ENCODE peak calls at places on chromosomes 12 and 14, in four cellular contexts. W is mucosa of descending colon, G is A549, E is right atrium auricular region. M is an unnamed sample.
A peak's percentile ranks its signal among the peaks of the same experiment; 100 is the strongest.

GRCh38 chr14:84351646-84352045 is 1178.3 kb upstream of the FLRT2 start:
- DNase-seq in W (no peak), G (no peak), E (no peak), M (no peak)

GRCh38 chr14:68896132-68896531 is 83.0 kb downstream of the ACTN1 start:
- DNase-seq in W (no peak), G (no peak), E (no peak), M (no peak)

GRCh38 chr12:38745601-38746000 is 159.8 kb downstream of the CPNE8 start:
- DNase-seq in W (no peak), G (no peak), E (no peak), M (no peak)

GRCh38 chr14:48805315-48805714 is 780.9 kb downstream of the RPS29 start:
- DNase-seq in W (no peak), G (no peak), E (no peak), M (no peak)

GRCh38 chr12:109772622-109773321 is 59.1 kb downstream of the FAM222A start:
- DNase-seq in W (no peak), G (no peak), E (no peak), M (no peak)

GRCh38 chr12:121797937-121798801 is 4.7 kb upstream of the RHOF start:
- DNase-seq in W (peak; percentile 90), G (peak; percentile 22), E (no peak), M (peak; percentile 91)

GRCh38 chr12:124480469-124481256 is 86.7 kb downstream of the NCOR2 start:
- DNase-seq in W (peak; percentile 66), G (peak; percentile 60), E (no peak), M (no peak)

GRCh38 chr12:32418903-32419519 is 19.7 kb downstream of the FGD4 start:
- DNase-seq in W (no peak), G (no peak), E (no peak), M (no peak)

GRCh38 chr14:73428354-73428824 is 30.0 kb downstream of the NUMB start:
- DNase-seq in W (no peak), G (peak; percentile 76), E (no peak), M (no peak)

GRCh38 chr12:5556033-5556614 is 124.2 kb downstream of the NTF3 start:
- DNase-seq in W (peak; percentile 44), G (peak; percentile 10), E (no peak), M (no peak)

GRCh38 chr12:124796303-124796957 is 67.2 kb downstream of the SCARB1 start:
- DNase-seq in W (no peak), G (no peak), E (no peak), M (no peak)

GRCh38 chr14:49863483-49864262 is 11.1 kb upstream of the NEMF start:
- DNase-seq in W (no peak), G (no peak), E (peak; percentile 56), M (no peak)

GRCh38 chr12:67720383-67720856 is 71.9 kb downstream of the DYRK2 start:
- DNase-seq in W (no peak), G (peak; percentile 53), E (peak; percentile 65), M (no peak)

GRCh38 chr12:22254450-22254849 is 80.1 kb downstream of the ST8SIA1 start:
- DNase-seq in W (no peak), G (no peak), E (no peak), M (no peak)

GRCh38 chr12:126708492-126708896 is 1558.5 kb upstream of the TMEM132C start:
- DNase-seq in W (no peak), G (no peak), E (no peak), M (no peak)

GRCh38 chr14:33943081-33943480 is 7.8 kb downstream of the EGLN3 start:
- DNase-seq in W (peak; percentile 48), G (no peak), E (no peak), M (no peak)

GRCh38 chr14:39085933-39086332 is 17.1 kb downstream of the SEC23A start:
- DNase-seq in W (no peak), G (no peak), E (no peak), M (no peak)

GRCh38 chr12:96587691-96588090 is 98.3 kb downstream of the CFAP54 start:
- DNase-seq in W (no peak), G (no peak), E (no peak), M (no peak)

GRCh38 chr12:103495783-103496456 is at the start of gene C12orf42:
- DNase-seq in W (no peak), G (peak; percentile 75), E (no peak), M (no peak)

GRCh38 chr14:68703093-68703492 is 89.8 kb downstream of the ZFP36L1 start:
- DNase-seq in W (no peak), G (peak; percentile 58), E (no peak), M (no peak)

GRCh38 chr14:89011727-89012271 is 187.3 kb downstream of the TTC8 start:
- DNase-seq in W (no peak), G (peak; percentile 38), E (no peak), M (no peak)

GRCh38 chr14:93103392-93104080 is 12.2 kb downstream of the ITPK1 start:
- DNase-seq in W (peak; percentile 78), G (no peak), E (no peak), M (no peak)

GRCh38 chr12:30706476-30706875 is 10.8 kb upstream of the IPO8 start:
- DNase-seq in W (no peak), G (no peak), E (no peak), M (no peak)

GRCh38 chr14:73723799-73724621 is 9.8 kb upstream of the PNMA1 start:
- DNase-seq in W (no peak), G (peak; percentile 78), E (peak; percentile 93), M (peak; percentile 89)

GRCh38 chr12:104743181-104743580 is 214.9 kb downstream of the SLC41A2 start:
- DNase-seq in W (no peak), G (no peak), E (no peak), M (no peak)

GRCh38 chr14:58565834-58566233 is 71.9 kb upstream of the DACT1 start:
- DNase-seq in W (no peak), G (no peak), E (no peak), M (no peak)

GRCh38 chr14:60508707-60509437 is at the start of gene SIX6:
- DNase-seq in W (no peak), G (no peak), E (no peak), M (no peak)

GRCh38 chr12:82862069-82862841 is 175.5 kb downstream of the TMTC2 start:
- DNase-seq in W (no peak), G (no peak), E (no peak), M (no peak)

GRCh38 chr12:104213952-104214351 is 1.6 kb upstream of the TXNRD1 start:
- DNase-seq in W (no peak), G (peak; percentile 82), E (no peak), M (no peak)

GRCh38 chr12:114186241-114187002 is 219.5 kb downstream of the TBX5 start:
- DNase-seq in W (no peak), G (no peak), E (no peak), M (no peak)

GRCh38 chr12:62900686-62901272 is 34.2 kb downstream of the PPM1H start:
- DNase-seq in W (no peak), G (no peak), E (no peak), M (no peak)

DNA sequence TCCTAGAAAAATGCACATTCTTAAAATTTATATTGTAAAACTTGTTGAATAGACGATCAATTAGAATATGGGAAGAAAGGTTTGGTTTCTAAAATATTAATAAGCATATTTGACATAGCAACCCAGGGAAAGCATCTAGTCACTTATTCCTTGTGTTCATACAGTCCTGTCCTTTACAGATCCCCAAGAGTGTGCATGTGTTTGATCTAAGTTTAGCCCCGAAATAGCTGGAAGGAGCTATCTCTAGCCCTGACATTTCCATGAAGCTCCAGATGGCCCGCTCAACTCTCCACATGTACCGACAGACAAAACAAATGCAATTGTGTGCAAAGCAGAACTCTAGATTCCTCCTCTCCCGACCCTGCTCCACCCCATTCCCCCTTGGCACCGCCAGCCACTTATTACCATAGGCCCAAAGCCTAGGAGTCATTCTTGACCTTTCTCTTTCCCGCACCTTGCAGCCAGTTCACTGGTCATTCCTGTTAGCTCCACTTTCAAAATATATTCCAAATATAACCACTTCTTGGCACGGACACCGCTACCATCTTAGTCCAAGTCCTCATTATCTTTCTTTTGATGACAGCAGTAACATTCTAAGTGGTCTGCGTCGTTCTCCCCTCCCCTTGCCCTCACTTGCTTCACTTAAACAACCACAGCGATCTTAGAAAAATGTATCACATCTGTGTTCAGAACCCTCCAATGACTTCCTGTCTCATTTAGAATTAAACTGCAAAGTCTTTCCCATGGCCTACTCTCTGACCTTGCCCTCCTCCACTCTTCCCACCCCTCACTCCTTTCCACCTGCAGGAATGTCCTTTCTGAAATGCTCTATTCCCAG is 45.5 kb upstream of the GZMB start:
- DNase-seq in W (no peak), G (no peak), E (no peak), M (no peak)
- TF ChIP-seq CTCF in W (no peak), G (peak; percentile 11), E (peak; percentile 27), M (no peak)

GRCh38 chr12:58895053-58895452 is 25.3 kb downstream of the LRIG3 start:
- DNase-seq in W (no peak), G (no peak), E (no peak), M (no peak)
- H3K4me1 ChIP-seq in W (peaks cover 5% of the 10 kb centered on the region), G (no peaks in the 10 kb centered on the region), E (no peaks in the 10 kb centered on the region), M (peaks cover 41% of the 10 kb centered on the region)

GRCh38 chr12:112419269-112420133 is 754 bp downstream of the PTPN11 start:
- DNase-seq in W (no peak), G (peak; percentile 79), E (peak; percentile 81), M (peak; percentile 75)

GRCh38 chr12:112422531-112422930 is 3.8 kb downstream of the PTPN11 start:
- DNase-seq in W (no peak), G (no peak), E (no peak), M (peak; percentile 54)

GRCh38 chr12:112421363-112421762 is 2.6 kb downstream of the PTPN11 start:
- DNase-seq in W (no peak), G (no peak), E (no peak), M (no peak)

GRCh38 chr12:112418596-112419268 is at the start of gene PTPN11:
- DNase-seq in W (peak; percentile 95), G (peak; percentile 89), E (peak; percentile 82), M (peak; percentile 90)

GRCh38 chr12:112420740-112421139 is 2.0 kb downstream of the PTPN11 start:
- DNase-seq in W (no peak), G (no peak), E (no peak), M (no peak)
- H3K4me3 ChIP-seq in W (no peak overlapping the region), G (no peak overlapping the region), E (no peak overlapping the region), M (no peak overlapping the region)

DNA sequence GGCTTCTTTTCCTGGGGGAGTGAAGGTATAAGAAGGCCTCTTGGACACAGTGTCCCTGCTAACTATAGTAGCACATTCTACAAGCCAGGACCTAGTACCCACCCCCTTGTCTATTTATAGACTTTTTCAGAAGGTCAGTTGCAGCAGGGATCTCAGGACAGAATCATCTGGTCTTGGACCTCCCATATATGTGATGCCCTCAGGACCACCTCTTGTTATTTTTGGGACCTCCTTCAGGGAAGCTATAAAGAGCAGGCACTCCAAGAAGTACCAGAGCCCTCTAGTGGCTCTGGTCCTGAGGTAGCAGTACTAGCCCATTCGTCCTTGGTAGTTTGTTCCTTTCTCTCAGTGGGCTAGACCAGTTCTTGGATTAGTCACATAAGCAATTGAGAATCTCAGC is 4.3 kb downstream of the COQ10A start:
- DNase-seq in W (no peak), G (peak; percentile 48), E (no peak), M (no peak)
- TF ChIP-seq CTCF in W (no peak), G (peak; percentile 59), E (peak; percentile 54), M (peak; percentile 35)

M was measured in tibial artery.